ENCODE peak calls at places on chromosomes 6 and 20, in four cellular contexts. One of them, this sample, is unnamed.
A peak's percentile ranks its signal among the peaks of the same experiment; 100 is the strongest.

GRCh38 chr6:163311830-163312229 is 102.7 kb upstream of the QKI start:
- DNase-seq in CD8-positive, alpha-beta memory T cell: no peak
- DNase-seq in DND-41: no peak
- DNase-seq in pancreas: no peak
- DNase-seq in this sample: no peak

GRCh38 chr6:136503303-136503702 is 46.9 kb downstream of the MAP7 start:
- DNase-seq in CD8-positive, alpha-beta memory T cell: no peak
- DNase-seq in pancreas: no peak
- DNase-seq in DND-41: no peak
- DNase-seq in this sample: no peak

GRCh38 chr6:16401868-16402267 is 163.5 kb downstream of the GMPR start:
- DNase-seq in DND-41: no peak
- DNase-seq in CD8-positive, alpha-beta memory T cell: no peak
- DNase-seq in pancreas: no peak
- DNase-seq in this sample: no peak

GRCh38 chr6:7639427-7639826 is 49.4 kb downstream of the SNRNP48 start:
- DNase-seq in CD8-positive, alpha-beta memory T cell: no peak
- DNase-seq in pancreas: no peak
- DNase-seq in DND-41: no peak
- DNase-seq in this sample: no peak

GRCh38 chr6:68343901-68344300 is 291.2 kb upstream of the ADGRB3 start:
- DNase-seq in pancreas: peak; percentile 20
- DNase-seq in CD8-positive, alpha-beta memory T cell: no peak
- DNase-seq in DND-41: peak; percentile 16
- DNase-seq in this sample: peak; percentile 58

GRCh38 chr20:10863337-10864060 is 189.7 kb upstream of the JAG1 start:
- DNase-seq in pancreas: peak; percentile 48
- DNase-seq in DND-41: no peak
- DNase-seq in CD8-positive, alpha-beta memory T cell: no peak
- DNase-seq in this sample: no peak

GRCh38 chr6:138689849-138690248 is 83.7 kb upstream of the CCDC28A start:
- DNase-seq in DND-41: no peak
- DNase-seq in CD8-positive, alpha-beta memory T cell: no peak
- DNase-seq in pancreas: no peak
- DNase-seq in this sample: no peak

GRCh38 chr6:72621243-72622093 is at the start of gene KCNQ5:
- DNase-seq in DND-41: no peak
- DNase-seq in pancreas: peak; percentile 14
- DNase-seq in CD8-positive, alpha-beta memory T cell: peak; percentile 10
- DNase-seq in this sample: no peak

GRCh38 chr20:64216036-64216435 is 39.5 kb upstream of the PCMTD2 start:
- DNase-seq in CD8-positive, alpha-beta memory T cell: no peak
- DNase-seq in pancreas: peak; percentile 30
- DNase-seq in DND-41: no peak
- DNase-seq in this sample: no peak

GRCh38 chr6:69825904-69826303 is 29.1 kb upstream of the LMBRD1 start:
- DNase-seq in pancreas: no peak
- DNase-seq in DND-41: no peak
- DNase-seq in CD8-positive, alpha-beta memory T cell: no peak
- DNase-seq in this sample: no peak

GRCh38 chr6:46954819-46955520 is 33.2 kb upstream of the ADGRF5 start:
- DNase-seq in CD8-positive, alpha-beta memory T cell: no peak
- DNase-seq in pancreas: no peak
- DNase-seq in DND-41: no peak
- DNase-seq in this sample: no peak

GRCh38 chr6:94478178-94479140 is 1059.1 kb upstream of the EPHA7 start:
- DNase-seq in DND-41: no peak
- DNase-seq in CD8-positive, alpha-beta memory T cell: no peak
- DNase-seq in pancreas: no peak
- DNase-seq in this sample: no peak

GRCh38 chr20:63071541-63072181 is 64.9 kb upstream of the BHLHE23 start:
- DNase-seq in pancreas: no peak
- DNase-seq in DND-41: no peak
- DNase-seq in CD8-positive, alpha-beta memory T cell: no peak
- DNase-seq in this sample: no peak

GRCh38 chr20:20085812-20086211 is 33.5 kb downstream of the CFAP61 start:
- DNase-seq in CD8-positive, alpha-beta memory T cell: no peak
- DNase-seq in DND-41: no peak
- DNase-seq in pancreas: no peak
- DNase-seq in this sample: no peak

GRCh38 chr20:62936996-62937352 is 973 bp upstream of the GID8 start:
- DNase-seq in pancreas: no peak
- DNase-seq in CD8-positive, alpha-beta memory T cell: no peak
- DNase-seq in DND-41: no peak
- DNase-seq in this sample: no peak

GRCh38 chr6:3751019-3751729 is at the start of gene PXDC1:
- DNase-seq in pancreas: peak; percentile 33
- DNase-seq in CD8-positive, alpha-beta memory T cell: peak; percentile 19
- DNase-seq in DND-41: no peak
- DNase-seq in this sample: no peak

GRCh38 chr6:7697820-7698623 is 27.9 kb upstream of the BMP6 start:
- DNase-seq in pancreas: peak; percentile 13
- DNase-seq in CD8-positive, alpha-beta memory T cell: no peak
- DNase-seq in DND-41: no peak
- DNase-seq in this sample: no peak

GRCh38 chr6:137933696-137934095 is 66.6 kb downstream of the TNFAIP3 start:
- DNase-seq in DND-41: no peak
- DNase-seq in pancreas: peak; percentile 78
- DNase-seq in CD8-positive, alpha-beta memory T cell: no peak
- DNase-seq in this sample: no peak

GRCh38 chr6:119308048-119308570 is 41.5 kb downstream of the MAN1A1 start:
- DNase-seq in CD8-positive, alpha-beta memory T cell: no peak
- DNase-seq in pancreas: no peak
- DNase-seq in DND-41: no peak
- DNase-seq in this sample: no peak

GRCh38 chr6:62283359-62283758 is 2.7 kb downstream of the KHDRBS2 start:
- DNase-seq in pancreas: no peak
- DNase-seq in CD8-positive, alpha-beta memory T cell: no peak
- DNase-seq in DND-41: no peak
- DNase-seq in this sample: no peak

GRCh38 chr6:169177516-169178196 is 76.0 kb downstream of the THBS2 start:
- DNase-seq in CD8-positive, alpha-beta memory T cell: no peak
- DNase-seq in pancreas: no peak
- DNase-seq in DND-41: no peak
- DNase-seq in this sample: no peak

GRCh38 chr6:28789553-28790083 is 134.2 kb downstream of the TRIM27 start:
- DNase-seq in pancreas: no peak
- DNase-seq in CD8-positive, alpha-beta memory T cell: no peak
- DNase-seq in DND-41: peak; percentile 6
- DNase-seq in this sample: peak; percentile 69

GRCh38 chr20:6704132-6704861 is 63.2 kb upstream of the BMP2 start:
- DNase-seq in pancreas: peak; percentile 66
- DNase-seq in CD8-positive, alpha-beta memory T cell: no peak
- DNase-seq in DND-41: no peak
- DNase-seq in this sample: no peak

GRCh38 chr20:3797592-3798404 is 1.7 kb downstream of the CDC25B start:
- DNase-seq in CD8-positive, alpha-beta memory T cell: peak; percentile 45
- DNase-seq in DND-41: peak; percentile 44
- DNase-seq in pancreas: no peak
- DNase-seq in this sample: no peak

DNA sequence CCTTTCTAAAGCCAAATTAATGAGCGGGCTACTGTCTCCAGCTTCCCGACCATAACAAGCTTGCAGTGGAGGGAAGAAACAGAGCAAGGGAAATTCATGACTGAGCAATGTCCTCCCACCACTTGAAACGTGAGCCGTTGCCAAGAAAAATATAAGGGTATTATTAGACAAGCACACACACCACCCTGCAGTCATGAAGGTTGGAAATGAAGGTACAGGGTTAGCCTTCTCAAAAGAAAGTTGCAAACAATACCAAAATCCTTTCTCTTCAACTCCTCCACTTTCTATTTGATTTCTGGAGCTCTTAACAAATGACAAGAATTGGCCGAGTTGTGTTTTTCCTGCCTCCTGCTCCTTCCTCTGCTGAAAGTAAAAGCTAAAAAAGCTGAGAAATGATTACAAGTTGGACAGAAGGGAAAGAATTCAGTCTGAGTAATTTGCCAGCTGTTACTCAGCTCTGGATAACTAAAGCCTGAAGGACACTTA is 151.1 kb upstream of the B3GAT2 start:
- DNase-seq in pancreas: no peak
- DNase-seq in DND-41: no peak
- DNase-seq in CD8-positive, alpha-beta memory T cell: no peak
- DNase-seq in this sample: no peak
- H3K4me3 ChIP-seq in pancreas: no peak overlapping the region
- H3K4me3 ChIP-seq in DND-41: no peak overlapping the region
- H3K4me3 ChIP-seq in CD8-positive, alpha-beta memory T cell: no peak overlapping the region
- H3K4me3 ChIP-seq in this sample: no peak overlapping the region

GRCh38 chr20:7912551-7912950 is 27.7 kb downstream of the HAO1 start:
- DNase-seq in pancreas: no peak
- DNase-seq in CD8-positive, alpha-beta memory T cell: no peak
- DNase-seq in DND-41: no peak
- DNase-seq in this sample: no peak
- H3K4me3 ChIP-seq in pancreas: no peak overlapping the region
- H3K4me3 ChIP-seq in CD8-positive, alpha-beta memory T cell: no peak overlapping the region
- H3K4me3 ChIP-seq in DND-41: no peak overlapping the region
- H3K4me3 ChIP-seq in this sample: no peak overlapping the region

DNA sequence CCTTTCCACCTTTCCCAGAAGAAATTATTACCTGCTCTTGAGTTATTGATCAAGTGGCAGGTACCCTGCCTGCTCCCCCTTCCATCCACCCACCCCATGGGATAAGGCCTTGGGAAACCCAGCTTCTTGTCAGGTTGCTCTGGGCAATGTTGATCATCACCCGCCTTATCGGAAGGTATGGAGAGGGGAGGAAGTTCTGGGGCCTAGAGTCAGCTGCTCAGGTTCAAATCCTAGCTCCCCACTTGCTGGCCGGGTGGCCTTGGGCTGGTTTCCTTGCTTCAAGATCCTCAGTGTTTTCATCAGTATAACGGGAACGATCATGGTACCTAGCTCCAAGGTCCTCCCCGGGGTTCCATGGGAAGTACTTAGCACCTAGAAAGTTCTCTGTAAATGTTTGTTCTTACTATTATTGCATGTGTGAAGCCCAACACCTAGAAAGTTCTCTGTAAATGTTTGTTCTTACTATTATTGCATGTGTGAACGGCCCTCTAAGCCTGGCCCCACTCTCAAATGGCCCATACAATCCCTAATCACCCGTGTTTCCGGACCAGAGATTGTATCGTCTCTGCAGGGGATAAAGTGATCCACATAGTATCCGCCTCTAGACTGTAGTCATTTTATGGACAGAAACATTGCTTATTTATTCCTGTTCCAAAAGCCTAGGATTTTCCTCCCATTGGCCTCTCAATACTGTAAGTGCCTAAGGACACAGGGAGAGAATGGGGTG is 1.1 kb upstream of the PREX1 start:
- DNase-seq in DND-41: no peak
- DNase-seq in CD8-positive, alpha-beta memory T cell: no peak
- DNase-seq in pancreas: no peak
- DNase-seq in this sample: no peak
- H3K4me3 ChIP-seq in DND-41: no peak overlapping the region
- H3K4me3 ChIP-seq in CD8-positive, alpha-beta memory T cell: no peak overlapping the region
- H3K4me3 ChIP-seq in pancreas: no peak overlapping the region
- H3K4me3 ChIP-seq in this sample: peak overlapping the region; percentile 44

DNA sequence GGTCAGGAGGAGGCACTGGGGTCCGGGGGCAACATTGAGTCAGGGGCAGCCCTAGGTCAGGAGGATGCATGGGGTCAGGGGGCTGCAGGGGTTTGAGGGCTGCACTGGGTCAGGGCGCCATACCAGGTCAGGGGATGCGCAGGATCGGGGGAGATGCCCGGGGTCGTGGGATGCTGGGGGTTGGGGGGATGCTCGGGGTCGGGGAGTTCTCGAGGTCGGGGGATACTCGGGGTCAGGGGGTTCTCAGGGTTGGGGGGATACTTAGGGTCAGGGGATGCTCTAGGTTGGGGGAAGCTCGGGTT is 749 bp upstream of the EXOC2 start:
- DNase-seq in DND-41: no peak
- DNase-seq in pancreas: no peak
- DNase-seq in CD8-positive, alpha-beta memory T cell: no peak
- DNase-seq in this sample: no peak
- H3K4me3 ChIP-seq in DND-41: peak overlapping the region; percentile 72
- H3K4me3 ChIP-seq in pancreas: no peak overlapping the region
- H3K4me3 ChIP-seq in CD8-positive, alpha-beta memory T cell: peak overlapping the region; percentile 94
- H3K4me3 ChIP-seq in this sample: peak overlapping the region; percentile 86

DNA sequence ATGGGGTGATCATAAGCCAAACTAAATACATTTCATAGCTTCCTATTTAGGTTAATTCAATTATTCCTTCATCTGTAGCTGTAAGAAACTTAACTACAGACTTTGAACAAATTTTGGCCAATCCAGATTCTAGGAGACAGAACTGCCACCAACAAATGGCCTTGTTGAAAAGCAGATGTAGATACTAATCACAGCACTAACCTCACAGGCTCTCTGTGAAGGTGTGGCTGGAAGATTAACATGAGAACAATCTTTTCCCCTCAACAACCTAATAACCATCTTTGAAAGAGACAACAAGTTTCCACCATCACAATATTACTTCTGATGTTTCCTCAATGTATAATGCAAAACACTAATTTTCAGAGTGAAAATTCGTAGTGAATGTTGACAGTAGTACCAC is 87.8 kb downstream of the SESN1 start:
- DNase-seq in DND-41: no peak
- DNase-seq in pancreas: no peak
- DNase-seq in CD8-positive, alpha-beta memory T cell: no peak
- DNase-seq in this sample: no peak
- H3K4me3 ChIP-seq in DND-41: no peak overlapping the region
- H3K4me3 ChIP-seq in pancreas: no peak overlapping the region
- H3K4me3 ChIP-seq in CD8-positive, alpha-beta memory T cell: no peak overlapping the region
- H3K4me3 ChIP-seq in this sample: no peak overlapping the region

DNA sequence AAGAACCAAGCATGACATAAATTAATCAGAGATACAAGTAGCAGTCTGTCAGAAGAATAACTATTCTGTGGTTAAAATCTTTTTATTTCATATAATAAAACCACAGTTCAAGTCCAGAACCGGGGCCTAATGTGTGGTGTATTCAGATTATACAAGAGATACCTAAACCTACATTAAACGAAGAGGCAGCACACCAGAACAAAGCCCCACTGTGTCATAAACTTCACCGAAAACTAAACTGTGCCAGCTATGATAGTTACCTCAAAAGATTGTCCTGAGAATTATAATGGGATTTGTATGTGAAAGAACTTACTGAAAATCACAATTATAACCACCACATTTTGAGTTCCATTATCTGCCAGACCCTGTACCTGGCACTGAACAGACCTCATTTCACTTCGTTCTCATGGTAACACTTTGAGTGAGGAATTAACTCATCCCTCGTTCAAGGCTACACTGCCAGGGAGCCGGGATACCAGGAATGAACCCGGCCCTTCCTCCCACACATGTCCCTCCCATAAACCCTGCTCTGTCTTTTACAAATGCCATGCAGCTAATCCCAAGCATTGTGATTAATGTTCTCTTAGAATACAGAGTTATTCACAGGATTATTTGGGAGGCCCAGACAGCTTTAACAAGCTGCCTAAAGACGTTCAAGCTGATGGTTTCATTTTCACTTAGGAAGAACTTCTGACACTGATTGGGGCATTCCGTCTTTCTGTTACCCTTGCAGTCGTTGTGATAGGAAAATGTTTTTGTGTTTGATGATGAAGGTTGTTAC is 42.7 kb upstream of the CD83 start:
- DNase-seq in pancreas: no peak
- DNase-seq in DND-41: peak; percentile 28
- DNase-seq in CD8-positive, alpha-beta memory T cell: peak; percentile 50
- DNase-seq in this sample: peak; percentile 8
- H3K4me3 ChIP-seq in pancreas: no peak overlapping the region
- H3K4me3 ChIP-seq in DND-41: peak overlapping the region; percentile 41
- H3K4me3 ChIP-seq in CD8-positive, alpha-beta memory T cell: peak overlapping the region; percentile 67
- H3K4me3 ChIP-seq in this sample: no peak overlapping the region